ENCODE peak calls at places on chromosomes 5 and 9, in six cellular contexts. B, H, R, T, L and F are unnamed samples.

GRCh38 chr5:62653001-62653863 is 74.6 kb downstream of the LRRC70 start:
- DNase-seq in B (no peak), R (no peak), H (no peak), T (no peak), L (no peak), F (peak)

GRCh38 chr9:28770226-28770625 is 1196.9 kb upstream of the C9orf72 start:
- DNase-seq in R (no peak), T (no peak), L (no peak), B (no peak), H (no peak), F (no peak)

GRCh38 chr9:134870746-134871667 is 9.6 kb upstream of the FCN2 start:
- DNase-seq in T (no peak), H (no peak), L (no peak), B (no peak), R (no peak), F (no peak)

GRCh38 chr5:98307811-98308210 is 465.7 kb upstream of the RGMB start:
- DNase-seq in B (no peak), H (no peak), L (no peak), T (no peak), R (no peak), F (no peak)

GRCh38 chr5:130112246-130112645 is 208.0 kb downstream of the CHSY3 start:
- DNase-seq in L (no peak), H (no peak), T (no peak), R (no peak), B (no peak), F (no peak)

GRCh38 chr5:132776077-132776931 is 735 bp downstream of the SEPTIN8 start:
- DNase-seq in L (peak), B (no peak), R (peak), T (no peak), H (peak), F (no peak)

GRCh38 chr5:126857472-126858410 is 80.8 kb downstream of the LMNB1 start:
- DNase-seq in T (no peak), H (no peak), L (no peak), R (peak), B (no peak), F (peak)

GRCh38 chr5:157561105-157561504 is 14.5 kb downstream of the ADAM19 start:
- DNase-seq in B (no peak), H (no peak), L (no peak), T (no peak), R (no peak), F (no peak)

GRCh38 chr9:87594662-87595061 is 97.0 kb downstream of the DAPK1 start:
- DNase-seq in T (no peak), L (no peak), B (no peak), H (no peak), R (no peak), F (no peak)

GRCh38 chr5:84272776-84273516 is 111.7 kb downstream of the EDIL3 start:
- DNase-seq in R (no peak), L (no peak), H (no peak), B (no peak), T (no peak), F (no peak)

GRCh38 chr9:120556780-120557179 is 23.2 kb downstream of the CDK5RAP2 start:
- DNase-seq in B (no peak), H (no peak), T (no peak), R (no peak), L (no peak), F (no peak)

GRCh38 chr5:17161669-17162068 is 55.8 kb upstream of the BASP1 start:
- DNase-seq in T (no peak), H (no peak), B (no peak), L (no peak), R (no peak), F (no peak)

GRCh38 chr5:169581580-169582227 is 1.9 kb upstream of the SPDL1 start:
- DNase-seq in H (peak), T (peak), B (no peak), L (peak), R (peak), F (peak)

GRCh38 chr9:77807295-77807694 is 159.2 kb upstream of the GNA14 start:
- DNase-seq in H (no peak), T (no peak), R (no peak), B (no peak), L (no peak), F (no peak)

GRCh38 chr9:88387035-88387732 is 1.1 kb upstream of the SPIN1 start:
- DNase-seq in L (no peak), B (peak), T (no peak), H (peak), R (peak), F (peak)

GRCh38 chr5:29800752-29801151 is 1392.7 kb upstream of the CDH6 start:
- DNase-seq in B (no peak), R (no peak), L (no peak), H (no peak), T (no peak), F (no peak)

GRCh38 chr5:76615759-76616158 is 7.4 kb downstream of the F2RL2 start:
- DNase-seq in T (no peak), L (no peak), B (no peak), R (no peak), H (no peak), F (peak)

GRCh38 chr5:122515709-122516431 is 203.8 kb downstream of the SNCAIP start:
- DNase-seq in R (peak), B (no peak), H (peak), T (no peak), L (peak), F (peak)

GRCh38 chr9:16705121-16705604 is 165.3 kb downstream of the BNC2 start:
- DNase-seq in R (peak), T (no peak), B (peak), L (peak), H (peak), F (no peak)

GRCh38 chr5:16577677-16578076 is 39.1 kb downstream of the RETREG1 start:
- DNase-seq in H (no peak), B (no peak), L (no peak), T (no peak), R (no peak), F (no peak)

GRCh38 chr5:181108578-181109165 is 22.3 kb downstream of the OR2V1 start:
- DNase-seq in R (no peak), L (no peak), T (no peak), H (no peak), B (no peak), F (no peak)

GRCh38 chr5:6370580-6370979 is 7.8 kb downstream of the MED10 start:
- DNase-seq in T (no peak), L (no peak), B (no peak), R (no peak), H (no peak), F (no peak)

GRCh38 chr5:5572010-5572982 is 149.8 kb downstream of the ICE1 start:
- DNase-seq in B (no peak), R (peak), L (no peak), H (peak), T (no peak), F (no peak)

GRCh38 chr5:136207631-136208030 is 14.7 kb upstream of the SMIM32 start:
- DNase-seq in T (no peak), H (no peak), R (no peak), B (no peak), L (no peak), F (no peak)

GRCh38 chr5:1799110-1799601 is 481 bp downstream of the MRPL36 start:
- DNase-seq in R (peak), L (no peak), H (peak), B (no peak), T (no peak), F (no peak)

GRCh38 chr9:126694206-126695081 is 80.7 kb downstream of the LMX1B start:
- DNase-seq in B (peak), H (no peak), R (no peak), L (peak), T (no peak), F (no peak)

GRCh38 chr9:36092509-36093215 is 43.9 kb upstream of the GLIPR2 start:
- DNase-seq in L (no peak), R (no peak), B (no peak), T (no peak), H (no peak), F (no peak)

GRCh38 chr9:13485068-13485596 is 205.6 kb upstream of the MPDZ start:
- DNase-seq in H (peak), B (no peak), L (no peak), R (peak), T (no peak), F (no peak)

GRCh38 chr5:151164687-151165392 is 7.3 kb upstream of the ANXA6 start:
- DNase-seq in H (peak), R (peak), T (peak), B (peak), L (peak), F (no peak)

GRCh38 chr5:145979270-145980223 is 43.2 kb downstream of the SH3RF2 start:
- DNase-seq in H (peak), R (no peak), L (no peak), T (no peak), B (no peak), F (no peak)

GRCh38 chr9:87569008-87569908 is 71.6 kb downstream of the DAPK1 start:
- DNase-seq in H (peak), L (peak), T (no peak), R (no peak), B (no peak), F (no peak)

GRCh38 chr9:14433293-14433818 is 119.4 kb upstream of the NFIB start:
- DNase-seq in B (no peak), T (no peak), L (peak), H (no peak), R (no peak), F (no peak)

GRCh38 chr9:14080940-14081621 is 232.9 kb downstream of the NFIB start:
- DNase-seq in T (no peak), R (no peak), H (no peak), L (no peak), B (no peak), F (no peak)

DNA sequence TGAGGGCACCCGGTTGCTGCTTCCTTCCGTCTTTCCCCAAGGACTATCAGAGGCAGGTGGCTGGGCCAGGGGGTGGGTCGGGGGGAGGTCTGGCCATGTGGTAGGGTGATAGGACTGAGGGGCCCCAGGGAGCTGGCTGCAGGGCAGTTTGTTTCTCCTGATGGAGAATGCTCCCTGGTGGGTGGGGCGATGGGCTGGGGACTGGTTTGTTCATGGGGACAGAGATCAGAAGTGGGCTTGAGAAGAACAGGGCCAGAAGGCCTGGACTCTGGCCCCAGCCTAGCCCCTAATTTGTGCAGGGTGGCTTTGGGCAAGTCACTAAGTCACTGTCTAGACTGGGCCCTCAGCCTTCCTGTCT is 117.4 kb downstream of the RGS3 start:
- DNase-seq in H (no peak), B (no peak), L (peak), T (no peak), R (no peak), F (no peak)
- H3K27ac ChIP-seq in H (peak), B (peak), L (peak), T (peak), R (peak), F (peak)

DNA sequence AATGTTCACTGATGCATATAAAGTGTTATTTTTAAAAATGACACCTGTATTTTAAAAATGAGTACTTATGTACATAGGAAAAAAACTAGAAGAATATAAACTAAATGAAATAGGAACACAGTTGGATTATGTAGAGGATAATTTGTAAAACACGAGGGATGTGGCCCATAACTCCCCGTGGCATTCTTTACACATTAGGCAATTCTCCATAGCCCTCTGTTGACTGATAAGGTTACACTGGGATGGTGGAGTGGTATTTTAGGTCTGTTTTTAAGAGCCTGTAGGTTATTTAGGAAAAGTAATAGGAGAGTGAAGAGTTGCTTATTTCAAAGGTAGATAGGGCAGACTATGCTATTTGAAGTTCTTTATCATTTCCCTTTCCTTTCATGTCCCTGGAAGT is 1.8 kb downstream of the CAVIN4 start:
- DNase-seq in T (no peak), H (no peak), B (no peak), R (no peak), L (no peak), F (no peak)
- H3K27ac ChIP-seq in T (no peak), H (no peak), B (no peak), R (no peak), L (no peak), F (no peak)

DNA sequence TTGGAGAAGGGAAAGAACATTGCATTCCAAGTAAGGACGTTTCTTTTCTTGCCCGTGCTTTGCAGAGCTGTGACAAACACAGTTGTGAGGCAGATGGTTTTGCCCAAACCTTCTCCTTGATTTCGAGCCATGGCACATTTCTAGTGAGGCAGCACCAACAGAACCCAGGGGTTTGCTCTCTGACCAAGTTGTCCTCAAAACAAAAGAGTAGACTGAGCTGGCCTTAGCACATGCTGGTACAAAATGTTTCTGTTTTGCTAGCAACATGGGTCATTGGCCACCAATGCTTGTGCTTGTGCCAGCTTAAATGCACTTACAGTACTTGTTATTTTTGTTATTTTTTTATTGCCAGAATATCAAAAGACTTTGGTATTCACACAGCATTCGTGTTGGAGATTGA is 328.8 kb downstream of the GADD45G start:
- DNase-seq in B (no peak), H (no peak), T (no peak), L (no peak), R (no peak), F (no peak)
- H3K27ac ChIP-seq in B (no peak), H (no peak), T (no peak), L (no peak), R (no peak), F (no peak)

GRCh38 chr5:168317096-168317520 is 25.7 kb downstream of the WWC1 start:
- DNase-seq in H (no peak), B (no peak), R (no peak), L (no peak), T (no peak), F (no peak)
- H3K27ac ChIP-seq in H (peak), B (peak), R (no peak), L (peak), T (no peak), F (no peak)

GRCh38 chr5:168477060-168477459 is 9.2 kb upstream of the RARS1 start:
- DNase-seq in H (no peak), B (no peak), L (no peak), T (no peak), R (no peak), F (no peak)
- H3K27ac ChIP-seq in H (no peak), B (no peak), L (no peak), T (no peak), R (no peak), F (no peak)

GRCh38 chr5:31825775-31826068 is 186.8 kb downstream of the PDZD2 start:
- DNase-seq in H (no peak), L (no peak), R (no peak), T (no peak), B (no peak), F (no peak)

GRCh38 chr5:31823477-31823876 is 184.5 kb downstream of the PDZD2 start:
- DNase-seq in H (no peak), T (no peak), L (no peak), R (no peak), B (no peak), F (no peak)

GRCh38 chr5:31824886-31825774 is 186.2 kb downstream of the PDZD2 start:
- DNase-seq in L (peak), R (peak), H (peak), T (no peak), B (no peak), F (peak)

GRCh38 chr5:31815394-31815793 is 176.5 kb downstream of the PDZD2 start:
- DNase-seq in H (no peak), L (no peak), B (no peak), R (no peak), T (no peak), F (no peak)

GRCh38 chr5:31819926-31820516 is 181.1 kb downstream of the PDZD2 start:
- DNase-seq in B (no peak), R (no peak), T (no peak), L (no peak), H (no peak), F (no peak)
- H3K27ac ChIP-seq in B (no peak), R (no peak), T (no peak), L (no peak), H (no peak), F (no peak)

DNA sequence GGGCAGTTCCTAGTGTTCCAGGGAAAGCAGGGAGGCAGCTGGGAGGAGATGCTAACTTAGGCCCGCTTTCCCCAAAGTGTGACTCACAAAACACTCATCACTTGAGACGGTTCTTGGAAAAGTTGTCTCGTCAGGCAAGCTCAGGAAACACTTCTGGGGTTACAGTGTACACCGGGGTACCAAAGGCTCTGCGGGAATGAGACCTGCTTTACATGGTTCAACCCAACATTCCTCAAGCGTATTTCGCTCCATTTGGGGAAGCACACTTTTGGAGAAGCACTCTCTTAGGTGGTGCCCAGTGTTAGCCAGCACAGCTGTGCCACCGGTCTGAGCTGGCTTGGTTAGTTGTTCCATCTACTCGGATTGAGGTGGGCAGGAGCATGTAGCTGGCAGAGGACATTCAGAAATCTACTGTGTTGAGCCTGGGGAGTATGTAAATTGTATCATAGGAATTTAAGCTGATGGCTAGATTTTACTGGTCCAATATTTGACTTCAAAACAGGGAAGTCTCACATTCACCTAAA is 34.8 kb downstream of the B4GALT1 start:
- DNase-seq in B (no peak), L (no peak), R (peak), T (no peak), H (no peak), F (no peak)
- H3K27ac ChIP-seq in B (no peak), L (no peak), R (no peak), T (no peak), H (no peak), F (no peak)

DNA sequence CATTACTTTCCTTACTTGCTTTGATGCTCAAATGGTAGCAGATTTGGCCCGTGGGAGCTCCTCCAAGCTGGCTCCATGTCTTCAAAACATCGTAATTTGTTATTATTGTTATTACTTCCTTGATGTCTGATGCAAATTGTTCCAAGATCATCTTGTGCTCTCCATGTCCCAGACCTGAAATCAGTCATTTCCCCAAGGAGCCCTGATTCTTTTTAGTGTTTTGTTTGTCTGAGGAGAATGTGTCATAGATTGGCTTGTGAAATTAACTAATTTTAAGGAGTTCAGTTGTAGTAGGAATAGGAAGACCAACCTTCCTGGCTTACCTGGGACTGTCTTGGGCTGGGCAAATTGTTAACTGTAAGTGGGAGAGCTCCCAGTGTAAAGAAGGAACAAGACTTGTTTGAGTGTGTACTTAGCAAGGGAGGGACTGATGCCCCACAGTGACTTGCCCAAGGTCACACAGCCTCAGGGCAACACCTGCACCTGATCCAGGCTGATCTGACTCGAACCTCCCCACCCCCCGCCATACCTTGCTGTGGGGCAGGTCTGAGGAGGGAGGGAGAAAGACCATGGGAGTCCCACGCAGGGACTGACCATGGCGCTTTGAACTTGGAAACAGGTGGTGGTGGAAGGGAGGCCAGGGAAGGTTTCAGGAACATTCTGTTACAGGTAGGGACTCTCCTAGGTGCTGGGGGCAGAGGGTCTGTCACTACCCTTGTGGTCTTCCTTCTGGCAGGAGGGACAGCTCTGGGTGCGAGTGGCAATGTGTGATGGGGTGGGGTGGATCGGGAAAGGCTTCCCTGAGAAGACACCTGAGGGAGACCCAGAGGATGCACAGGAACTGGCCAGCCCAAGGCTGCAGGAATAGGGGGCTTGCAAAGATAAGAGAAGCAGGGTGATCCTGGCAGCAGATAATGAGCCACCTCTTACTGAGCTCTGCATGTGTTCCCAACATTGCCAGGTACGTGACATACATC is 2.7 kb upstream of the BICD2 start:
- DNase-seq in T (no peak), B (no peak), H (no peak), L (no peak), R (no peak), F (no peak)
- H3K27ac ChIP-seq in T (no peak), B (no peak), H (no peak), L (no peak), R (no peak), F (no peak)